ENCODE peak calls at places on chromosomes 7 and 10, in five cellular contexts. A, F, G, H and X are unnamed samples.
A peak's percentile ranks its signal among the peaks of the same experiment; 100 is the strongest.

GRCh38 chr7:128215281-128215680 is 25.8 kb upstream of the LEP start:
- DNase-seq in F (no peak), A (no peak), H (no peak), G (no peak), X (no peak)

GRCh38 chr7:27895553-27895952 is 155.6 kb downstream of the TAX1BP1 start:
- DNase-seq in H (peak; percentile 1), A (no peak), F (no peak), G (no peak), X (no peak)

GRCh38 chr10:59561397-59562121 is 148.1 kb downstream of the SLC16A9 start:
- DNase-seq in H (no peak), F (no peak), G (peak; percentile 55), A (no peak), X (no peak)

GRCh38 chr7:142420554-142421362 is 162.9 kb upstream of the PRSS58 start:
- DNase-seq in G (peak; percentile 66), H (no peak), F (no peak), A (no peak), X (no peak)

GRCh38 chr10:124448696-124449169 is 1.1 kb downstream of the NKX1-2 start:
- DNase-seq in A (no peak), F (no peak), G (no peak), H (no peak), X (no peak)

GRCh38 chr7:55775051-55775420 is 87.5 kb downstream of the SEPTIN14 start:
- DNase-seq in F (no peak), G (no peak), H (no peak), A (no peak), X (no peak)

GRCh38 chr10:117262296-117263293 is 21.7 kb downstream of the SLC18A2 start:
- DNase-seq in H (no peak), G (peak; percentile 80), F (no peak), A (no peak), X (peak; percentile 82)

GRCh38 chr10:132193907-132194552 is 7.3 kb downstream of the DPYSL4 start:
- DNase-seq in A (peak; percentile 61), F (no peak), G (no peak), H (peak; percentile 10), X (no peak)

GRCh38 chr10:34716958-34717357 is 98.1 kb downstream of the PARD3 start:
- DNase-seq in A (no peak), H (no peak), G (peak; percentile 26), F (no peak), X (no peak)

GRCh38 chr10:90787906-90788491 is 69.8 kb downstream of the HTR7 start:
- DNase-seq in G (no peak), F (no peak), A (no peak), H (no peak), X (no peak)

GRCh38 chr7:98341106-98341505 is 59.6 kb downstream of the BRI3 start:
- DNase-seq in H (no peak), F (no peak), G (no peak), A (no peak), X (no peak)

GRCh38 chr7:82534687-82535086 is 91.1 kb upstream of the CACNA2D1 start:
- DNase-seq in F (no peak), A (no peak), G (no peak), H (no peak), X (no peak)

GRCh38 chr7:90655566-90655965 is 59.4 kb downstream of the CDK14 start:
- DNase-seq in F (no peak), A (no peak), H (no peak), G (no peak), X (no peak)

GRCh38 chr7:139035588-139036353 is at the start of gene ZC3HAV1L:
- DNase-seq in A (peak; percentile 86), F (peak; percentile 77), G (no peak), H (no peak), X (no peak)

GRCh38 chr7:6446977-6447588 is 671 bp downstream of the DAGLB start:
- DNase-seq in F (peak; percentile 91), H (no peak), A (peak; percentile 91), G (peak; percentile 94), X (no peak)

GRCh38 chr7:1845536-1846311 is 175.6 kb downstream of the ELFN1 start:
- DNase-seq in F (peak; percentile 44), A (peak; percentile 62), G (no peak), H (no peak), X (no peak)

GRCh38 chr10:62545667-62546066 is 171.5 kb downstream of the ZNF365 start:
- DNase-seq in H (peak; percentile 57), A (no peak), G (peak; percentile 90), F (peak; percentile 71), X (no peak)

GRCh38 chr10:123896217-123896927 is 4.8 kb upstream of the CPXM2 start:
- DNase-seq in F (no peak), H (no peak), A (no peak), G (no peak), X (no peak)

GRCh38 chr10:35643976-35644799 is 2.1 kb upstream of the FZD8 start:
- DNase-seq in A (no peak), G (no peak), F (no peak), H (no peak), X (no peak)

GRCh38 chr7:52838981-52839411 is 196.4 kb upstream of the POM121L12 start:
- DNase-seq in G (no peak), A (no peak), H (no peak), F (no peak), X (no peak)

GRCh38 chr7:48087349-48087748 is 1.7 kb upstream of the UPP1 start:
- DNase-seq in F (no peak), H (no peak), A (no peak), G (peak; percentile 37), X (no peak)
- TF ChIP-seq POLR2AphosphoS5 in F (no peak), H (no peak), A (no peak), G (no peak), X (no peak)

DNA sequence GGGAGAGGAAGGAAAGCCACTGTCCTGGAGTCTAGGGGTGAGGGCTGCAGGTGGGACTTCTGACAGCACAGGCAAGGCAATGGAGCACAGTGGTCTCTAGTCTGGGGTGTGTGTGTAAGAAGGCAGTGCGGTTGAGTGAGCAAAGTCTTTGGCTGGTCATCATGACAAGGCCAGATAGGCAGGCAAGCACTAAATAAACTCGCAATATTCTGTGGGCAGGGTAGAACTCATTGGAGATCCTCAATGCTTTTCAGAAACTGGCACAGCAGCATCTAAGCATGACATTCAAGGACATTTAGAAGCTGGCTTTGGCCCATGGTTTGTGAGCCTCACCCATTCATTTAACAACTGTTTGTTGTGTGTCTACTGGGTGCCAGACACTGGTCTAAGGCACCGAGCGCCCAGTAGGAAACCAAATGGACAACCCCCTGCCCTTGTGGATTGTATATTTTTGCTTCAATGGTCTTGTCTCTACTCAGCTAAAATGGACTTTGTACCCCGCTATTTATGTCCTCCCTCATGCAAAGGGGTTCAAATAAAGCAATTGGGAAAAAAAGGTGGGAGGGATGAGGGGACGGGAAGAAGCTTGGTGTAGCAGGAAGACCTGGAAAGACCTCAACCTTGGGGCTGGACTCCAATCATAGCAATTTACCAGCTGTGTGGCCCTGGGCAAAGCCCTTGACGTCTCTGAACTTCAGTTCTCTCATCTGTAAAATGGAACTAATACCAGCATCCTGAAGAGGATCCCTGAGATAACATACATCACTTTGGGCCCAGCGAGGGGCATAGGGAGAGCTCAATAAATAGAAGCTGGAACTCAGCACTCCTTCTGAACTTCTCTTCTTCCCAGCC is 116.0 kb downstream of the NEURL1 start:
- DNase-seq in A (no peak), H (no peak), G (no peak), F (no peak), X (no peak)
- TF ChIP-seq POLR2AphosphoS5 in A (no peak), H (no peak), G (no peak), F (no peak), X (no peak)

DNA sequence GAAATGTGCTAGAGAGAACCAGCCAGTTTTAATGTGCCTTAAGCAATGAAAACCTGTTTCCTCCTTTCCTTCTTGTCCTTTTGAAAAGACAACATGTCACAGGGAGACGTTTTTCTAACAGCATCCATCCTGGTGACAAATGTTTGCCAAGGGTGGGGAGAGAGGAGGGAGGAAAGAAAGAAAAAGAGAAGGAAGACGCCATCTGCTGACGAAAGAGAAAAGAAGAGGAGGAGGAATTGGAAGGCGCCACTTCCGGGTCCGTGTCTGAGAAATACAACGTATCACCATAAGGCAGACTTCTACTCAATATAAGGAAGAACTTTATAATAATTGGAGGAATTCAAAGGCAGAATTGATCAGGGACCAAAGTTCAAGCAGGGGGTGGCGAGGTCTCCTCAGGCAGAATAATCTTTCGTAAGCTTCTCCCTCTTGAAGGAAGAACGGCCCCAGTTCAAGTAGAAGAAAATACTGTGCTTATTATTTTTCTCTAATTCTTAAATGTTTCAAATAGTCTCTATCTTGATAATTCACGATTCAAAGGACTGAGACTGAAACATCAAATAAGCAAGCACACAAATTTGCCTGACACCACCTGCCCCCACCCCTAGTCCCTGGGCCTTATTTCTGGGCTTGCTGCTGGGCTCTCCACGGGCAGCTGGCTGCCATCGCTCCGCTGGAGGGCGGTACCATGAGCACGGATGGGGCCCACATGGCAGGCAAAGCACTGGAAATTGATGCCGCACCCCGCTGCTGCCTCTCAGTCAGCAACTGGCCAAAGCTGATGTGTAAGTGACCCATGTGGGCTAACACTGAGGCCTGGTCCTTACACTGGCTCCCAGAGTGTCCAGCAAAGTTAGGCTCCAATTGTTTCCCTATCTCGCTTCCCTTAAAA is 273.7 kb upstream of the KLF14 start:
- DNase-seq in G (no peak), A (peak; percentile 84), F (peak; percentile 78), H (peak; percentile 54), X (peak; percentile 83)
- TF ChIP-seq POLR2AphosphoS5 in G (peak; percentile 16), A (peak; percentile 62), F (peak; percentile 9), H (no peak), X (peak; percentile 77)

DNA sequence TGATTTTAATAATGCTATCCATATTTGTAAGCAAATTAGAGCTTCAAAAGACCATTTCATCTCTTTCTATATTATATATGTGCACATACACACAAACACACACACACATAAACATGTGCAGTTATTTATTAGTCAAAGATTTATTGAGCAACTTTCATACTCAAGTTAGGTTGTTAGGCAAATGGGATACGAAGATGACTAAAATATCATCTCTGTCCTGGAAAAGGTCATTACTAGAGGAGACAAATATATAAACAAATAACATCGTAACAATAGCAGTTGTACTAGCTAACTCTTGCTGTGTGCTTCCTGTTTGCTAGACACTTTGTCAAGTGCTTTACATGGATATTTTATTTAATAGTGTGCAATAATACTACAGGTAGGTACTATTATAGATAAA is 307.9 kb downstream of the SNX13 start:
- DNase-seq in F (no peak), H (no peak), A (no peak), G (no peak), X (no peak)
- TF ChIP-seq POLR2AphosphoS5 in F (no peak), H (no peak), A (no peak), G (no peak), X (no peak)

GRCh38 chr10:44258019-44258418 is 126.9 kb downstream of the CXCL12 start:
- DNase-seq in F (no peak), G (peak; percentile 86), A (no peak), H (no peak), X (peak; percentile 61)

GRCh38 chr10:44258460-44259089 is 126.3 kb downstream of the CXCL12 start:
- DNase-seq in H (no peak), G (peak; percentile 72), A (no peak), F (no peak), X (no peak)

GRCh38 chr10:44261296-44261695 is 123.6 kb downstream of the CXCL12 start:
- DNase-seq in F (no peak), G (peak; percentile 87), H (no peak), A (no peak), X (peak; percentile 74)

GRCh38 chr10:44260286-44260928 is 124.5 kb downstream of the CXCL12 start:
- DNase-seq in F (no peak), H (no peak), A (no peak), G (peak; percentile 92), X (peak; percentile 44)

GRCh38 chr10:44259090-44259874 is 125.6 kb downstream of the CXCL12 start:
- DNase-seq in G (peak; percentile 89), H (no peak), A (no peak), F (no peak), X (no peak)
- TF ChIP-seq POLR2AphosphoS5 in G (no peak), H (no peak), A (no peak), F (no peak), X (no peak)